ENCODE peak calls at places on chromosomes 13 and 19, in nine cellular contexts. U, L, D, M, Z, P, Y, C and B are unnamed samples.

GRCh38 chr19:43735957-43736356 is 18.8 kb downstream of the SMG9 start:
- DNase-seq in U (peak; percentile 21), L (no peak), D (no peak), M (peak; percentile 68), Z (no peak), P (no peak), Y (no peak), C (no peak), B (no peak)

GRCh38 chr19:17441241-17442135 is 7.0 kb downstream of the TMEM221 start:
- DNase-seq in U (peak; percentile 68), L (peak; percentile 56), D (no peak), M (no peak), Z (peak; percentile 43), P (no peak), Y (peak; percentile 38), C (no peak), B (peak; percentile 23)

GRCh38 chr19:50025794-50026549 is at the start of gene ZNF473:
- DNase-seq in U (peak; percentile 96), L (peak; percentile 98), D (peak; percentile 98), M (peak; percentile 94), Z (peak; percentile 97), P (peak; percentile 95), Y (peak; percentile 97), C (peak; percentile 89), B (peak; percentile 97)

GRCh38 chr19:29119582-29119981 is 93.4 kb downstream of the UQCRFS1 start:
- DNase-seq in U (no peak), L (no peak), D (no peak), M (no peak), Z (no peak), P (no peak), Y (no peak), C (no peak), B (no peak)

GRCh38 chr13:36515466-36515865 is 83.2 kb downstream of the CCNA1 start:
- DNase-seq in U (no peak), L (no peak), D (no peak), M (no peak), Z (no peak), P (no peak), Y (no peak), C (no peak), B (no peak)

GRCh38 chr13:79692846-79693245 is 211.9 kb downstream of the NDFIP2 start:
- DNase-seq in U (peak; percentile 24), L (peak; percentile 43), D (no peak), M (no peak), Z (no peak), P (no peak), Y (no peak), C (no peak), B (no peak)

GRCh38 chr19:32630338-32630737 is 44.6 kb downstream of the ANKRD27 start:
- DNase-seq in U (no peak), L (no peak), D (no peak), M (no peak), Z (no peak), P (no peak), Y (peak; percentile 45), C (no peak), B (no peak)

GRCh38 chr13:74573654-74574053 is 439.4 kb upstream of the KLF12 start:
- DNase-seq in U (no peak), L (peak; percentile 15), D (no peak), M (no peak), Z (no peak), P (no peak), Y (peak; percentile 9), C (no peak), B (peak; percentile 32)

GRCh38 chr13:28475916-28476725 is 18.8 kb downstream of the FLT1 start:
- DNase-seq in U (peak; percentile 95), L (peak; percentile 94), D (no peak), M (peak; percentile 97), Z (peak; percentile 74), P (no peak), Y (peak; percentile 3), C (peak; percentile 61), B (peak; percentile 74)

GRCh38 chr19:3773814-3774515 is 1.9 kb upstream of the RAX2 start:
- DNase-seq in U (no peak), L (no peak), D (no peak), M (no peak), Z (no peak), P (no peak), Y (no peak), C (no peak), B (no peak)

GRCh38 chr19:34639491-34640085 is 37.4 kb downstream of the SCGB2B2 start:
- DNase-seq in U (peak; percentile 83), L (peak; percentile 80), D (no peak), M (peak; percentile 72), Z (peak; percentile 57), P (peak; percentile 60), Y (peak; percentile 88), C (peak; percentile 20), B (peak; percentile 83)

GRCh38 chr13:26074706-26075105 is 22.9 kb upstream of the SHISA2 start:
- DNase-seq in U (peak; percentile 33), L (peak; percentile 65), D (no peak), M (peak; percentile 14), Z (peak; percentile 24), P (no peak), Y (peak; percentile 12), C (no peak), B (peak; percentile 46)

GRCh38 chr13:45817833-45818232 is 33.7 kb downstream of the SIAH3 start:
- DNase-seq in U (peak; percentile 1), L (no peak), D (no peak), M (no peak), Z (peak; percentile 27), P (no peak), Y (no peak), C (no peak), B (peak; percentile 21)

GRCh38 chr19:48965806-48966540 is 864 bp downstream of the FTL start:
- DNase-seq in U (peak; percentile 76), L (peak; percentile 86), D (peak; percentile 94), M (peak; percentile 76), Z (peak; percentile 78), P (peak; percentile 87), Y (peak; percentile 90), C (no peak), B (peak; percentile 93)

GRCh38 chr13:43058318-43058674 is 34.9 kb downstream of the DNAJC15 start:
- DNase-seq in U (peak; percentile 62), L (peak; percentile 70), D (no peak), M (peak; percentile 62), Z (peak; percentile 92), P (no peak), Y (peak; percentile 82), C (no peak), B (peak; percentile 96)

GRCh38 chr13:113595131-113595530 is 10.6 kb downstream of the TFDP1 start:
- DNase-seq in U (no peak), L (no peak), D (no peak), M (no peak), Z (no peak), P (peak; percentile 7), Y (no peak), C (no peak), B (no peak)

GRCh38 chr13:82636119-82636518 is 1246.2 kb downstream of the SLITRK1 start:
- DNase-seq in U (peak; percentile 66), L (no peak), D (no peak), M (peak; percentile 9), Z (peak; percentile 65), P (no peak), Y (no peak), C (no peak), B (peak; percentile 49)

GRCh38 chr13:35891973-35892441 is 239.2 kb downstream of the DCLK1 start:
- DNase-seq in U (peak; percentile 15), L (peak; percentile 57), D (no peak), M (peak; percentile 40), Z (peak; percentile 87), P (no peak), Y (peak; percentile 1), C (no peak), B (peak; percentile 74)

GRCh38 chr13:113458218-113459065 is 5.2 kb upstream of the ADPRHL1 start:
- DNase-seq in U (peak; percentile 20), L (no peak), D (peak; percentile 77), M (peak; percentile 55), Z (no peak), P (no peak), Y (peak; percentile 21), C (peak; percentile 13), B (no peak)

GRCh38 chr13:80284290-80284689 is 56.6 kb downstream of the SPRY2 start:
- DNase-seq in U (no peak), L (no peak), D (no peak), M (no peak), Z (no peak), P (no peak), Y (no peak), C (no peak), B (no peak)

GRCh38 chr13:90732049-90732448 is 615.4 kb upstream of the MIR17HG start:
- DNase-seq in U (no peak), L (no peak), D (no peak), M (no peak), Z (peak; percentile 44), P (no peak), Y (peak; percentile 8), C (no peak), B (peak; percentile 13)

GRCh38 chr19:45428385-45429231 is 4.9 kb upstream of the ERCC1 start:
- DNase-seq in U (peak; percentile 43), L (peak; percentile 62), D (peak; percentile 84), M (peak; percentile 59), Z (peak; percentile 30), P (peak; percentile 38), Y (no peak), C (no peak), B (no peak)
- TF ChIP-seq CTCF in U (peak; percentile 25), L (no peak), D (no peak), M (peak; percentile 56), Z (peak; percentile 59), P (no peak), Y (peak; percentile 65), C (peak; percentile 48), B (peak; percentile 39)

GRCh38 chr13:108325863-108326262 is 56.3 kb downstream of the TNFSF13B start:
- DNase-seq in U (no peak), L (no peak), D (no peak), M (no peak), Z (no peak), P (no peak), Y (no peak), C (no peak), B (no peak)

GRCh38 chr13:108326318-108326717 is 56.8 kb downstream of the TNFSF13B start:
- DNase-seq in U (peak; percentile 21), L (no peak), D (no peak), M (no peak), Z (no peak), P (no peak), Y (no peak), C (no peak), B (no peak)

GRCh38 chr13:108322206-108322824 is 52.8 kb downstream of the TNFSF13B start:
- DNase-seq in U (peak; percentile 64), L (peak; percentile 67), D (no peak), M (peak; percentile 52), Z (peak; percentile 60), P (no peak), Y (peak; percentile 27), C (peak; percentile 4), B (peak; percentile 59)
- TF ChIP-seq CTCF in U (peak; percentile 80), L (peak; percentile 62), D (no peak), M (peak; percentile 82), Z (peak; percentile 81), P (peak; percentile 34), Y (peak; percentile 71), C (peak; percentile 76), B (peak; percentile 59)

GRCh38 chr13:110915057-110915873 is at the start of gene ANKRD10:
- DNase-seq in U (peak; percentile 100), L (peak; percentile 98), D (peak; percentile 99), M (peak; percentile 99), Z (peak; percentile 94), P (peak; percentile 99), Y (peak; percentile 95), C (peak; percentile 98), B (peak; percentile 98)
- TF ChIP-seq CTCF in U (peak; percentile 62), L (peak; percentile 78), D (peak; percentile 74), M (peak; percentile 94), Z (peak; percentile 62), P (peak; percentile 85), Y (peak; percentile 62), C (peak; percentile 76), B (peak; percentile 75)

GRCh38 chr13:48478401-48478800 is 54.5 kb downstream of the RCBTB2 start:
- DNase-seq in U (no peak), L (peak; percentile 50), D (no peak), M (peak; percentile 47), Z (no peak), P (no peak), Y (no peak), C (no peak), B (no peak)
- TF ChIP-seq CTCF in U (no peak), L (no peak), D (no peak), M (no peak), Z (no peak), P (no peak), Y (no peak), C (no peak), B (no peak)